ENCODE peak calls at places on chromosomes 16 and 17, in five cellular contexts. F is H1, W is IMR-90, Z is neuronal stem cell, V is mesenchymal stem cell. N is an unnamed sample.

GRCh38 chr17:55410722-55411462 is 10.7 kb downstream of the MMD start:
- DNase-seq in F (no peak), W (no peak), Z (no peak), V (no peak), N (no peak)

GRCh38 chr17:32223703-32224102 is 41.9 kb upstream of the RHBDL3 start:
- DNase-seq in F (no peak), W (no peak), Z (no peak), V (no peak), N (no peak)

GRCh38 chr17:41446806-41447205 is 6.0 kb upstream of the KRT38 start:
- DNase-seq in F (no peak), W (peak), Z (no peak), V (peak), N (no peak)

GRCh38 chr16:66167564-66168291 is 198.8 kb upstream of the CDH5 start:
- DNase-seq in F (no peak), W (peak), Z (no peak), V (peak), N (peak)

GRCh38 chr16:1990336-1991134 is 765 bp downstream of the SYNGR3 start:
- DNase-seq in F (peak), W (no peak), Z (no peak), V (no peak), N (peak)

GRCh38 chr16:1790611-1791255 is 2.8 kb downstream of the IGFALS start:
- DNase-seq in F (no peak), W (no peak), Z (no peak), V (no peak), N (no peak)

GRCh38 chr17:69734656-69735055 is 320.2 kb downstream of the MAP2K6 start:
- DNase-seq in F (no peak), W (no peak), Z (no peak), V (peak), N (peak)

GRCh38 chr16:8683640-8684039 is 9.2 kb downstream of the ABAT start:
- DNase-seq in F (no peak), W (no peak), Z (no peak), V (no peak), N (no peak)

GRCh38 chr16:10112021-10112420 is 70.2 kb downstream of the GRIN2A start:
- DNase-seq in F (no peak), W (no peak), Z (no peak), V (no peak), N (no peak)

GRCh38 chr17:19757536-19758180 is 9.6 kb upstream of the ALDH3A1 start:
- DNase-seq in F (no peak), W (no peak), Z (no peak), V (no peak), N (no peak)

GRCh38 chr17:78441271-78441986 is 63.0 kb downstream of the PGS1 start:
- DNase-seq in F (no peak), W (no peak), Z (no peak), V (no peak), N (no peak)

GRCh38 chr17:45052052-45052772 is 780 bp upstream of the DCAKD start:
- DNase-seq in F (peak), W (no peak), Z (peak), V (peak), N (peak)

GRCh38 chr17:3003401-3004149 is 59.8 kb downstream of the OR1D5 start:
- DNase-seq in F (no peak), W (no peak), Z (no peak), V (no peak), N (no peak)

GRCh38 chr17:19759934-19760530 is 11.9 kb upstream of the ALDH3A1 start:
- DNase-seq in F (no peak), W (no peak), Z (no peak), V (no peak), N (no peak)

GRCh38 chr17:62968445-62968923 is 2.4 kb downstream of the TANC2 start:
- DNase-seq in F (no peak), W (peak), Z (peak), V (peak), N (peak)

GRCh38 chr16:11913425-11914079 is 2.2 kb downstream of the GSPT1 start:
- DNase-seq in F (no peak), W (peak), Z (no peak), V (peak), N (peak)

GRCh38 chr16:48623304-48624016 is 13.5 kb upstream of the N4BP1 start:
- DNase-seq in F (peak), W (peak), Z (peak), V (peak), N (peak)

GRCh38 chr16:85419503-85420408 is 193.4 kb upstream of the GSE1 start:
- DNase-seq in F (peak), W (no peak), Z (no peak), V (no peak), N (no peak)

GRCh38 chr17:66331038-66331816 is 28.8 kb downstream of the PRKCA start:
- DNase-seq in F (no peak), W (no peak), Z (no peak), V (peak), N (no peak)

GRCh38 chr16:55487048-55487803 is 8.2 kb downstream of the MMP2 start:
- DNase-seq in F (no peak), W (peak), Z (no peak), V (peak), N (no peak)

GRCh38 chr17:81523139-81524062 is 4.8 kb upstream of the FSCN2 start:
- DNase-seq in F (peak), W (peak), Z (peak), V (peak), N (peak)

GRCh38 chr16:50644245-50644644 is 36.9 kb downstream of the SNX20 start:
- DNase-seq in F (no peak), W (no peak), Z (no peak), V (no peak), N (no peak)

GRCh38 chr17:45146616-45147101 is 1.6 kb upstream of the HEXIM1 start:
- DNase-seq in F (no peak), W (peak), Z (no peak), V (peak), N (no peak)

GRCh38 chr17:80698297-80698696 is 153.7 kb downstream of the RPTOR start:
- DNase-seq in F (no peak), W (no peak), Z (no peak), V (no peak), N (no peak)

GRCh38 chr17:33389506-33390141 is 96.5 kb upstream of the ASIC2 start:
- DNase-seq in F (no peak), W (no peak), Z (no peak), V (peak), N (peak)

GRCh38 chr16:4330277-4330882 is 14.5 kb downstream of the GLIS2 start:
- DNase-seq in F (peak), W (peak), Z (no peak), V (peak), N (peak)

GRCh38 chr17:67011527-67012175 is 32.7 kb upstream of the CACNG1 start:
- DNase-seq in F (no peak), W (no peak), Z (no peak), V (no peak), N (no peak)

GRCh38 chr16:66899945-66900688 is 18.6 kb downstream of the CDH16 start:
- DNase-seq in F (no peak), W (peak), Z (no peak), V (peak), N (peak)

GRCh38 chr17:47621293-47622178 is 28.2 kb upstream of the KPNB1 start:
- DNase-seq in F (no peak), W (peak), Z (peak), V (peak), N (peak)

GRCh38 chr17:70313450-70313849 is 144.1 kb downstream of the KCNJ2 start:
- DNase-seq in F (no peak), W (peak), Z (no peak), V (no peak), N (no peak)

GRCh38 chr16:25478476-25478875 is 213.3 kb upstream of the HS3ST4 start:
- DNase-seq in F (no peak), W (no peak), Z (no peak), V (no peak), N (no peak)

GRCh38 chr17:32323046-32323445 is 18.9 kb downstream of the C17orf75 start:
- DNase-seq in F (no peak), W (no peak), Z (no peak), V (no peak), N (no peak)

GRCh38 chr16:15049581-15050180 is 6.2 kb downstream of the NTAN1 start:
- DNase-seq in F (no peak), W (no peak), Z (no peak), V (no peak), N (no peak)

GRCh38 chr16:67470314-67470713 is 10.6 kb downstream of the ATP6V0D1 start:
- DNase-seq in F (no peak), W (no peak), Z (no peak), V (no peak), N (no peak)

GRCh38 chr17:50468120-50469004 is at the start of gene CHAD:
- DNase-seq in F (peak), W (no peak), Z (peak), V (peak), N (no peak)

GRCh38 chr16:74558873-74559272 is 48.0 kb downstream of the GLG1 start:
- DNase-seq in F (no peak), W (no peak), Z (no peak), V (no peak), N (no peak)

GRCh38 chr17:62823111-62823895 is 15.2 kb upstream of the MARCHF10 start:
- DNase-seq in F (no peak), W (no peak), Z (no peak), V (no peak), N (no peak)

GRCh38 chr17:81164464-81165245 is 652 bp upstream of the PVALEF start:
- DNase-seq in F (no peak), W (no peak), Z (no peak), V (no peak), N (no peak)

DNA sequence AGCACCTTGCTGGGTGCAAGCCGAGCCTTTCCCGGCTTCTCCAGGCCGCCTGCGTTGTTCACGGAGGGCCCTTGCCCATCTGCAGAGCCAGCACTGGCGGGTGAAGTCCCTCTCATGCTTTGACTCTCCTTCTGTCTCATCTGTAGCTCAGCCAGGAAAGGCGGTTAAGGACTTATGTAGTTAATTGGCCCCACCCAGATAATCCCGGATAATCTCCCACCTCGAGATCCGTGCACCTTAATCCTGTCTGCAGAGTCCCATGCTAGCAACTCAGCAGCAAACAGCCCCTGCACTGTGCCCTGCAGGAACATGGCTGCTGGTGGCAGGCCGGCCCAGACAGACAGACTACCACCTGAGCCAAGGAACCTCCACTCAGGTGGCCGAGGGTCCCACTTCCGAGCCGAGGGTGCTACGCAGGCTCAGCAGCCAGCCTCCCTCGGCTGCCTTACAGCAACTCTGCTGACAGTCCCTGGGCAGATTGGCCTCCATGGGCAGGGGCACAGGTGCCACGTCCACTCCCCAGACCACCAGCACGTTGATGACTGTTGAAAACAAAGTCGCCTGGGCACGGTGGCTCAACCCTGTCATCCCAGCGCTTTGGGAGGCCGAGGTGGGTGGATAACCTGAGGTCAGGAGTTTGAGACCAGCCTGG is 16.9 kb downstream of the RAB40C start:
- DNase-seq in F (no peak), W (no peak), Z (no peak), V (no peak), N (no peak)
- H2BK15ac ChIP-seq in F (no peak), W (no peak), Z (no peak), V (no peak), N (no peak)

GRCh38 chr17:73285916-73286862 is 24.5 kb upstream of the CPSF4L start:
- DNase-seq in F (no peak), W (no peak), Z (no peak), V (no peak), N (no peak)

GRCh38 chr17:73284906-73285602 is 23.4 kb upstream of the CPSF4L start:
- DNase-seq in F (no peak), W (no peak), Z (no peak), V (no peak), N (no peak)

GRCh38 chr17:73288534-73289302 is 23.1 kb downstream of the CDC42EP4 start:
- DNase-seq in F (no peak), W (no peak), Z (no peak), V (no peak), N (no peak)

GRCh38 chr17:73285603-73285908 is 23.9 kb upstream of the CPSF4L start:
- DNase-seq in F (no peak), W (no peak), Z (no peak), V (no peak), N (no peak)

GRCh38 chr17:73286863-73287296 is 24.9 kb downstream of the CDC42EP4 start:
- DNase-seq in F (no peak), W (peak), Z (no peak), V (no peak), N (no peak)
- H3K4ac ChIP-seq in F (no peak), W (peak), Z (no peak), V (no peak), N (no peak)

DNA sequence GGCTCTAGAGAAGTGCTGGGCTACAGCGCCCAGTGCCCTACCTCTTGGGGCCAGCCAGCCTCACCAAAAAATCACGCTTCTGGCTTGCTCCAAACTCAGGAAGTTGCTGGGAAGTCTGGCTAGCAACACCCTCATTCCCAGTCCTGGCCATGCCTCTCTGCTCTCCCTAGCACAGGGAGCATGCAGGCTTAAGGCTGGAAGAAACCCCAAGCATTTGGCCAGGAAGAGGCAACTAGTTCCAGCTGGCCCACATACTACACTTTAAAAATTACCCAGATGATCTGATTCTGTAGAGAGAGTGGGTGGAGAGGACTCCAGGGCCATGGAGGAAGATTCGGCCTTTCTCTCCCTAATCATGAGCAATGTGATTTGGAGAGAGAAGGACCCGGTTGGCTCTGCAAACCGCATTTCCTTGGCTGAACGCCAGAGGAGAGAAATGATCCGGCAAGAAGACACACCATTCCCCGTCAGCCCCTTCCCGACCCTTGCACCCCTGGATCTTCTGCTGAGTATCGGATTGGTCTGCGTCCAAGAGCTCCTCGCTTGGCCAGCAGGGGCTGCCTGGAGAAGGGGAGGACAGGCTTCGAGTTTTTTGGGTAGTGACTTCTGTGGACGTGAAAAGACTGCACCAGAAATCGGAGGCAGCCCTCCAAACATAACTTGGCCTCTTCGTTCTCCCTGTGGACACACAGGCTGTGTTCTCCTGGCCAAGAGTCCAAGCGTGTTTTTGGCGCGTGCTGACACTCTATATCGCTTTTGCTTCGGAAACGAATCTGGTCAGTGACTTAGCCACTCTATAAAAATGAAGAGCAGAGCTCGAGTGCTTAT is 406.3 kb downstream of the WWOX start:
- DNase-seq in F (peak), W (no peak), Z (no peak), V (no peak), N (peak)
- H3K27ac ChIP-seq in F (no peak), W (no peak), Z (no peak), V (no peak), N (no peak)

GRCh38 chr16:23288726-23289512 is 13.2 kb upstream of the SCNN1B start:
- DNase-seq in F (no peak), W (no peak), Z (no peak), V (no peak), N (no peak)
- H2BK15ac ChIP-seq in F (peak), W (no peak), Z (no peak), V (no peak), N (no peak)

GRCh38 chr16:84107921-84108320 is 8.8 kb downstream of the MBTPS1 start:
- DNase-seq in F (no peak), W (no peak), Z (no peak), V (no peak), N (no peak)

GRCh38 chr16:84110527-84110926 is 6.2 kb downstream of the MBTPS1 start:
- DNase-seq in F (no peak), W (no peak), Z (no peak), V (no peak), N (no peak)

GRCh38 chr16:84105948-84106740 is 10.6 kb downstream of the MBTPS1 start:
- DNase-seq in F (no peak), W (no peak), Z (no peak), V (no peak), N (no peak)

GRCh38 chr16:84111481-84111880 is 5.3 kb downstream of the MBTPS1 start:
- DNase-seq in F (no peak), W (no peak), Z (no peak), V (no peak), N (no peak)

DNA sequence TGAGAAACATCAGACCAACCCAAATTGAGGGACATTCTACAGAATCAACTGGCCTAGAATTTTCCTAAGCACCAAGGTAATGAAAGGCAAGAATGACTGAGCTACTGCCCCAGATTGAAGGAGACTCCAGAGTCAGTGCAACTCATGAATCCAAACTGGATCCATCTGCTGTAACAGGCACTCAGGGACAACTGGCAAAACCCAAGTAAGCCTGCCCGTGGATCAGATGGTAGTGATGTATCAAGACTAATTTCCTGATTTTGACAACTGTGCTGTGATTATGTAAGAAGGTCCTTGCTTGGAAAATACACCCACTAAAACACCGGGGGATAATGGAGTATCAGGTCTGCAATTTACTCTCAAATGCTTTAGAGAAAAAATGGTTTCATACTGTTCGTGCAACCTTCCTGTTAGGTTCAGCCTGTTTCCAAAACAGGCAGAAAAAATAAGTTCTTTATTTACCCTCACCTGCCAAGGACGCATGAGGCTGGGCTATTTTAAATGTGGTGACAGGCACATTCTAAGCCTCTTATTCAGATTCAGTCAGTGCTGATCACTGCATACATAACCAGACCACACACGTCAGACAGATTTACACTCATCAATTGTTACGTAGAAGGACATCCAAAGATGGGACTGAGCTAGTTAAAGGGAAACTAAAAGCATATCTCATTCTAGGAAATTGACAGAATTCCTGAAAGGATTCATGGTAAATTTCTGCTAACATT is 7.0 kb downstream of the MBTPS1 start:
- DNase-seq in F (no peak), W (peak), Z (no peak), V (no peak), N (no peak)
- H3K4ac ChIP-seq in F (no peak), W (no peak), Z (no peak), V (no peak), N (no peak)

GRCh38 chr16:53864819-53865491 is 161.0 kb downstream of the FTO start:
- DNase-seq in F (no peak), W (peak), Z (no peak), V (peak), N (peak)
- H3K27ac ChIP-seq in F (no peak), W (no peak), Z (no peak), V (no peak), N (peak)

GRCh38 chr17:58661499-58661898 is 30.3 kb downstream of the TEX14 start:
- DNase-seq in F (no peak), W (no peak), Z (no peak), V (no peak), N (no peak)
- H2BK15ac ChIP-seq in F (no peak), W (no peak), Z (no peak), V (no peak), N (no peak)

DNA sequence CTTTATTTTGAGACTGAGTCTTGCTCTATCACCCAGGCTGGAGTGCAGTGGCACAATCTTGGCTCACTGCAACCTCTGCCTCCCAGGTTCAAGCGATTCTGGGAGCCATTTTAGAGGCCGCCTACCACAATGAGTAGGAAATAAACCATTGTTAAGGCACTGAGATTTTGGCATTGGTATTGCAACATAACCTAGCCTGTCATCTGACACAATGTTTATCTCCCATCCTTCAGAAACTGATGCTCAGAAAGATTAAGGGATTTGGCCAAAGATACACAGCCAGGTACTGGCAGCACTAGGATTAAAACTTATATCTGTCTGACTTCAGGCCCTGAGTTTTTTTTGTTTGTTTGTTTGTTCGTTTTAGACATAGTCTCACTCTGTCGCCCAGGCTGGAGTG is 8.0 kb upstream of the COPS3 start:
- DNase-seq in F (no peak), W (no peak), Z (no peak), V (no peak), N (no peak)
- H3K4ac ChIP-seq in F (no peak), W (no peak), Z (no peak), V (no peak), N (no peak)

GRCh38 chr16:89596957-89597644 is 16.3 kb upstream of the DPEP1 start:
- DNase-seq in F (peak), W (no peak), Z (no peak), V (no peak), N (no peak)
- H3K27ac ChIP-seq in F (no peak), W (no peak), Z (no peak), V (no peak), N (no peak)

GRCh38 chr16:20894388-20894787 is 5.8 kb downstream of the DCUN1D3 start:
- DNase-seq in F (no peak), W (no peak), Z (no peak), V (no peak), N (no peak)

GRCh38 chr16:20886320-20886719 is 13.8 kb downstream of the DCUN1D3 start:
- DNase-seq in F (no peak), W (no peak), Z (no peak), V (no peak), N (no peak)

GRCh38 chr16:20887207-20887606 is 13.0 kb downstream of the DCUN1D3 start:
- DNase-seq in F (no peak), W (no peak), Z (no peak), V (no peak), N (no peak)

GRCh38 chr16:20884240-20884556 is 16.0 kb downstream of the DCUN1D3 start:
- DNase-seq in F (no peak), W (peak), Z (no peak), V (peak), N (no peak)

GRCh38 chr16:20889625-20890275 is 10.4 kb downstream of the DCUN1D3 start:
- DNase-seq in F (no peak), W (no peak), Z (no peak), V (no peak), N (peak)
- H2BK15ac ChIP-seq in F (no peak), W (no peak), Z (no peak), V (no peak), N (no peak)

N was measured in mesendoderm.